ENCODE peak calls at places on chromosomes 2 and 18, in nine cellular contexts. R, T, N, V, P, G, A, S and K are unnamed samples.

GRCh38 chr2:96485350-96485749 is 19.8 kb downstream of the NEURL3 start:
- DNase-seq in G (no peak), A (no peak), T (no peak), P (no peak), V (peak; percentile 22), S (no peak), R (no peak), N (no peak), K (no peak)

GRCh38 chr2:200777275-200777674 is 34.4 kb upstream of the BZW1 start:
- DNase-seq in A (no peak), N (no peak), V (no peak), P (no peak), S (no peak), G (no peak), R (no peak), T (no peak), K (no peak)

GRCh38 chr2:227460079-227460485 is 11.9 kb upstream of the AGFG1 start:
- DNase-seq in T (peak; percentile 87), R (peak; percentile 81), V (no peak), S (no peak), A (peak; percentile 65), N (peak; percentile 78), P (no peak), G (no peak), K (peak; percentile 39)

GRCh38 chr18:1559563-1559962 is 654.9 kb downstream of the ADCYAP1 start:
- DNase-seq in G (no peak), P (no peak), S (no peak), V (no peak), T (no peak), A (no peak), N (no peak), R (no peak), K (no peak)

GRCh38 chr2:125405816-125406215 is 1250.1 kb upstream of the GYPC start:
- DNase-seq in S (peak; percentile 70), N (peak; percentile 63), R (peak; percentile 92), V (no peak), A (peak; percentile 83), T (no peak), G (no peak), P (peak; percentile 86), K (no peak)

GRCh38 chr2:16397681-16398475 is 267.8 kb downstream of the CYRIA start:
- DNase-seq in R (no peak), N (no peak), A (no peak), P (no peak), S (no peak), V (no peak), G (no peak), T (no peak), K (no peak)

GRCh38 chr2:134774786-134775641 is 56.2 kb upstream of the TMEM163 start:
- DNase-seq in N (peak; percentile 87), R (peak; percentile 23), S (peak; percentile 52), A (no peak), V (no peak), T (no peak), P (no peak), G (peak; percentile 3), K (no peak)

GRCh38 chr2:237858294-237859081 is 935 bp upstream of the RAMP1 start:
- DNase-seq in P (peak; percentile 78), V (peak; percentile 84), R (peak; percentile 87), T (no peak), S (peak; percentile 80), A (peak; percentile 89), N (peak; percentile 60), G (peak; percentile 86), K (peak; percentile 85)

GRCh38 chr2:65991332-65991731 is 443.6 kb upstream of the MEIS1 start:
- DNase-seq in A (no peak), P (no peak), T (no peak), V (no peak), S (no peak), R (no peak), G (no peak), N (no peak), K (no peak)

GRCh38 chr18:21741511-21742322 is 1.1 kb downstream of the MIB1 start:
- DNase-seq in P (no peak), A (peak; percentile 21), T (peak; percentile 35), G (peak; percentile 63), V (peak; percentile 43), N (peak; percentile 23), S (no peak), R (peak; percentile 23), K (peak; percentile 36)

GRCh38 chr2:215712219-215712849 is 276.5 kb upstream of the FN1 start:
- DNase-seq in G (no peak), S (no peak), V (no peak), N (peak; percentile 6), P (no peak), A (no peak), R (peak; percentile 50), T (no peak), K (no peak)

GRCh38 chr18:9147440-9148238 is 11.1 kb downstream of the ANKRD12 start:
- DNase-seq in G (peak; percentile 50), R (peak; percentile 88), T (peak; percentile 73), P (no peak), A (peak; percentile 79), V (peak; percentile 42), S (peak; percentile 59), N (peak; percentile 62), K (peak; percentile 33)

GRCh38 chr2:240410808-240411207 is 24.7 kb upstream of the GPC1 start:
- DNase-seq in P (no peak), V (peak; percentile 0), R (no peak), A (no peak), T (no peak), S (no peak), N (no peak), G (no peak), K (no peak)

GRCh38 chr2:201007584-201007998 is 44.1 kb upstream of the ORC2 start:
- DNase-seq in R (no peak), N (no peak), P (no peak), G (no peak), S (no peak), T (no peak), A (no peak), V (peak; percentile 7), K (no peak)

GRCh38 chr2:181203412-181203811 is 223.0 kb downstream of the UBE2E3 start:
- DNase-seq in V (no peak), A (peak; percentile 80), P (peak; percentile 11), S (peak; percentile 76), G (no peak), R (peak; percentile 81), N (peak; percentile 87), T (no peak), K (no peak)

GRCh38 chr2:65067806-65068553 is 11.8 kb downstream of the CEP68 start:
- DNase-seq in N (no peak), A (no peak), P (no peak), S (no peak), G (no peak), T (no peak), R (no peak), V (no peak), K (no peak)

GRCh38 chr2:240567872-240568677 is at the start of gene RNPEPL1:
- DNase-seq in G (peak; percentile 90), T (peak; percentile 70), S (no peak), V (peak; percentile 63), R (peak; percentile 34), N (peak; percentile 47), A (no peak), P (no peak), K (peak; percentile 79)

DNA sequence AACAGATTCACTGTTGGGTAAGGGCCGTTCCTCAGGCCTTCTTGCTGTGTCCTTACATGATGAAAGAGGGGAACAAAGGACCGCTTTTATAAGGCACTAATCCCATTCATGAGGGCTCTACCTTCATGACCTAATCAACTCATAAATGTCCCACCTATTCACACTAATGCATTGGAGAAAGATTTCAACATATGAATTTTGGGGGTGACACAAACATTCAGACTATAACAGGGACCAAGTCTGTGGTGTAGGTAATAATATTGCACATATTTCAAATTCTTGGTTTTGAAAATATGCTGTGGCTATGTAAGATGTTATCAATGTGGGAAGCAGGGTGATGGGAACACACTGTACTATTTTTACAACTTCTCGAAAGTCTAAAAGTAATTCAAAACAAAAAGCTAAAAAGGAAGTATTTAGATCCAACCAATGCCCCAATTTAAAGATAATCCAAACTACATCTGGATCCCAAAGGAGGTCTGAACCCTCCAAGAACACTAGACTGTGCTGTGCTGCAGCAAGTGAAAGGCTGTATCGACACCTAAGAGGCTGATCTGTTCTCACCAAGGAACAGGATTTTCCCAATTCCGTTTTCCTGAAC is 82.4 kb upstream of the TGIF1 start:
- DNase-seq in P (no peak), T (no peak), N (peak; percentile 77), G (no peak), R (peak; percentile 81), S (peak; percentile 20), A (peak; percentile 69), V (no peak), K (no peak)
- TF ChIP-seq CTCF in P (no peak), T (no peak), N (no peak), G (no peak), R (no peak), S (no peak), A (no peak), V (no peak), K (no peak)

DNA sequence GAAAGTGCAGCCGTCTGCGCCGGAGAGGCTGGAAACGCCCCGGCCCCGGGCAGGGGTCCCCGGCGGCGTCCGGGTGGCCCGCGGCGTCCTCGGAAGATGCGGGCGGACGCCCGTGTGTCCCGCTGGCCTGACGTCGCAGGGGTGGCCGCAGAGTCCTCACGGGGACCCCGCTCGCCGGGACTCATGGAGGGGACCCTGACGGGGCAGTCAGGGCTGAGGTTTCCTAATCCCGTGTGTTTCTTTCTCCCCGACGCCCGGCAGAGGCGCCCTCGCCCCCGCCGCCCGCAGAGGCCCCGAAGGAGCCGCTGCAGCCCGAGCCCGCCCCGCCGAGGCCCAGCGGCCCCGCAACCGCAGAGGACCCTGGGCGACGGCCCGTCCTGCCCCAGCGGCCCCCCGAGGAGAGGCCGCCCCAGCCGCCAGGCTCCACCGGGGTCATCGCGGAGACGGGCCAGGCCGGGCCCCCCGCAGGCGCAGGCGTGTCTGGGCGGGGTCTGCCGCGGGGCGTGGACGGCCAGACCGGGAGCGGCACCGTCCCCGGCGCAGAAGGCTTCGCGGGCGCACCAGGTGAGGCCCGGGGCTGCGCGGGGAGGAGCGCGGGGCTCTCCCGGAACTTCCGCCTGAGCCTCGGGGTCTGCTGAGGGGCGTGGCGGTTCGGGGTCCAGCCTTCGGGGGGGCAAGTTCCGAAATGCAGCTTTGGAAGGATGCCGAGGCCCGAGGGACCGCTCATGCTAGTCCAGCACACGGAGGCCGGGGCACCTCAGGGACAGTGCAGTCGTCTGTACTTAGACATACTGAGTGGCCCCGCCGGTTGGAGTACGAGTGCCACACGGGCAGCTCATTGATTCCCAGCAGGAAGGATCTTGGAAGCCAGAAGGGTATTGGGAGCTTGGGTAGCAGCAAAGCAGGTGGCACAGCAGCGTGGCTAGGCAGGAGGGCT is 60.0 kb downstream of the EMILIN2 start:
- DNase-seq in S (peak; percentile 62), V (peak; percentile 33), P (no peak), T (peak; percentile 55), R (no peak), G (peak; percentile 87), A (no peak), N (no peak), K (peak; percentile 85)
- TF ChIP-seq CTCF in S (peak; percentile 40), V (no peak), P (peak; percentile 7), T (peak; percentile 14), R (peak; percentile 13), G (peak; percentile 33), A (peak; percentile 27), N (no peak), K (peak; percentile 33)

GRCh38 chr2:179435021-179435420 is 170.4 kb upstream of the SESTD1 start:
- DNase-seq in S (no peak), G (no peak), V (no peak), N (no peak), R (no peak), P (no peak), A (peak; percentile 63), T (no peak), K (no peak)
- TF ChIP-seq CTCF in S (no peak), G (no peak), V (no peak), N (no peak), R (no peak), P (no peak), A (no peak), T (no peak), K (no peak)

GRCh38 chr2:25632396-25632795 is 41.0 kb downstream of the DTNB start:
- DNase-seq in T (no peak), R (no peak), S (no peak), N (no peak), G (no peak), V (no peak), A (no peak), P (no peak), K (no peak)
- TF ChIP-seq CTCF in T (no peak), R (no peak), S (no peak), N (no peak), G (no peak), V (no peak), A (no peak), P (no peak), K (no peak)